ENCODE peak calls at places on chromosome 20, in eight cellular contexts. One of them, this sample, is unnamed.
A peak's percentile ranks its signal among the peaks of the same experiment; 100 is the strongest.

GRCh38 chr20:37803476-37804307 is 99.2 kb upstream of the VSTM2L start:
- DNase-seq in NCI-H446: no peak
- DNase-seq in ureter: no peak
- DNase-seq in cardiac muscle cell: no peak
- DNase-seq in astrocyte of the spinal cord: no peak
- DNase-seq in hypothalamus: no peak
- DNase-seq in effector memory CD8-positive, alpha-beta T cell: no peak
- DNase-seq in GM20000: peak; percentile 61
- DNase-seq in this sample: no peak

GRCh38 chr20:4512891-4513550 is 208.7 kb upstream of the PRND start:
- DNase-seq in NCI-H446: no peak
- DNase-seq in ureter: no peak
- DNase-seq in cardiac muscle cell: no peak
- DNase-seq in astrocyte of the spinal cord: peak; percentile 97
- DNase-seq in hypothalamus: no peak
- DNase-seq in effector memory CD8-positive, alpha-beta T cell: no peak
- DNase-seq in GM20000: no peak
- DNase-seq in this sample: no peak

GRCh38 chr20:46221271-46221670 is 87.0 kb downstream of the CDH22 start:
- DNase-seq in NCI-H446: no peak
- DNase-seq in ureter: no peak
- DNase-seq in cardiac muscle cell: no peak
- DNase-seq in astrocyte of the spinal cord: no peak
- DNase-seq in hypothalamus: no peak
- DNase-seq in effector memory CD8-positive, alpha-beta T cell: no peak
- DNase-seq in GM20000: no peak
- DNase-seq in this sample: no peak

GRCh38 chr20:61934716-61935530 is 130.8 kb downstream of the TAF4 start:
- DNase-seq in NCI-H446: no peak
- DNase-seq in ureter: peak; percentile 34
- DNase-seq in cardiac muscle cell: no peak
- DNase-seq in astrocyte of the spinal cord: no peak
- DNase-seq in hypothalamus: no peak
- DNase-seq in effector memory CD8-positive, alpha-beta T cell: no peak
- DNase-seq in GM20000: no peak
- DNase-seq in this sample: no peak

GRCh38 chr20:48187891-48188290 is 402.6 kb upstream of the SULF2 start:
- DNase-seq in NCI-H446: no peak
- DNase-seq in ureter: no peak
- DNase-seq in cardiac muscle cell: no peak
- DNase-seq in astrocyte of the spinal cord: peak; percentile 11
- DNase-seq in hypothalamus: no peak
- DNase-seq in effector memory CD8-positive, alpha-beta T cell: no peak
- DNase-seq in GM20000: no peak
- DNase-seq in this sample: no peak

GRCh38 chr20:257419-257818 is at the start of gene DEFB132:
- DNase-seq in NCI-H446: no peak
- DNase-seq in ureter: no peak
- DNase-seq in cardiac muscle cell: no peak
- DNase-seq in astrocyte of the spinal cord: no peak
- DNase-seq in hypothalamus: no peak
- DNase-seq in effector memory CD8-positive, alpha-beta T cell: no peak
- DNase-seq in GM20000: no peak
- DNase-seq in this sample: peak; percentile 45

GRCh38 chr20:23641936-23642751 is 4.4 kb upstream of the CST3 start:
- DNase-seq in NCI-H446: no peak
- DNase-seq in ureter: no peak
- DNase-seq in cardiac muscle cell: no peak
- DNase-seq in astrocyte of the spinal cord: peak; percentile 86
- DNase-seq in hypothalamus: no peak
- DNase-seq in effector memory CD8-positive, alpha-beta T cell: no peak
- DNase-seq in GM20000: no peak
- DNase-seq in this sample: peak; percentile 53

GRCh38 chr20:49347156-49347555 is 69.3 kb upstream of the ZNFX1 start:
- DNase-seq in NCI-H446: no peak
- DNase-seq in ureter: no peak
- DNase-seq in cardiac muscle cell: no peak
- DNase-seq in astrocyte of the spinal cord: no peak
- DNase-seq in hypothalamus: no peak
- DNase-seq in effector memory CD8-positive, alpha-beta T cell: no peak
- DNase-seq in GM20000: no peak
- DNase-seq in this sample: no peak

GRCh38 chr20:34894723-34895122 is 18.3 kb downstream of the ACSS2 start:
- DNase-seq in NCI-H446: no peak
- DNase-seq in ureter: no peak
- DNase-seq in cardiac muscle cell: no peak
- DNase-seq in astrocyte of the spinal cord: no peak
- DNase-seq in hypothalamus: no peak
- DNase-seq in effector memory CD8-positive, alpha-beta T cell: no peak
- DNase-seq in GM20000: no peak
- DNase-seq in this sample: no peak

GRCh38 chr20:25076731-25077609 is 5.0 kb downstream of the VSX1 start:
- DNase-seq in NCI-H446: no peak
- DNase-seq in ureter: no peak
- DNase-seq in cardiac muscle cell: no peak
- DNase-seq in astrocyte of the spinal cord: no peak
- DNase-seq in hypothalamus: no peak
- DNase-seq in effector memory CD8-positive, alpha-beta T cell: no peak
- DNase-seq in GM20000: no peak
- DNase-seq in this sample: peak; percentile 19

GRCh38 chr20:23445596-23446217 is 6.2 kb downstream of the CSTL1 start:
- DNase-seq in NCI-H446: no peak
- DNase-seq in ureter: no peak
- DNase-seq in cardiac muscle cell: no peak
- DNase-seq in astrocyte of the spinal cord: peak; percentile 65
- DNase-seq in hypothalamus: no peak
- DNase-seq in effector memory CD8-positive, alpha-beta T cell: no peak
- DNase-seq in GM20000: no peak
- DNase-seq in this sample: no peak

GRCh38 chr20:60066438-60066823 is 108.2 kb downstream of the CDH26 start:
- DNase-seq in NCI-H446: no peak
- DNase-seq in ureter: no peak
- DNase-seq in cardiac muscle cell: no peak
- DNase-seq in astrocyte of the spinal cord: no peak
- DNase-seq in hypothalamus: no peak
- DNase-seq in effector memory CD8-positive, alpha-beta T cell: no peak
- DNase-seq in GM20000: no peak
- DNase-seq in this sample: no peak

This sample was measured in mucosa of gallbladder.